ENCODE peak calls at places on chromosomes 3 and 15, in six cellular contexts. One of them, this sample, is unnamed.

GRCh38 chr3:126401611-126402160 is 7.0 kb downstream of the CFAP100 start:
- DNase-seq in neural progenitor cell: no peak
- DNase-seq in GM23248: no peak
- DNase-seq in IMR-90: no peak
- DNase-seq in OCI-LY7: no peak
- DNase-seq in A549: no peak
- DNase-seq in this sample: no peak

GRCh38 chr15:65286069-65286703 is 497 bp downstream of the PARP16 start:
- DNase-seq in IMR-90: no peak
- DNase-seq in OCI-LY7: peak
- DNase-seq in GM23248: peak
- DNase-seq in A549: peak
- DNase-seq in neural progenitor cell: peak
- DNase-seq in this sample: peak

GRCh38 chr15:73225358-73226015 is 143.3 kb downstream of the HCN4 start:
- DNase-seq in A549: peak
- DNase-seq in GM23248: no peak
- DNase-seq in IMR-90: no peak
- DNase-seq in OCI-LY7: no peak
- DNase-seq in neural progenitor cell: peak
- DNase-seq in this sample: no peak

GRCh38 chr3:185701891-185702563 is 115.9 kb downstream of the SENP2 start:
- DNase-seq in IMR-90: no peak
- DNase-seq in OCI-LY7: no peak
- DNase-seq in A549: no peak
- DNase-seq in GM23248: no peak
- DNase-seq in neural progenitor cell: peak
- DNase-seq in this sample: no peak

GRCh38 chr3:49454457-49454856 is 15.6 kb upstream of the DAG1 start:
- DNase-seq in IMR-90: no peak
- DNase-seq in GM23248: no peak
- DNase-seq in A549: peak
- DNase-seq in OCI-LY7: peak
- DNase-seq in neural progenitor cell: peak
- DNase-seq in this sample: no peak

GRCh38 chr3:43584043-43584826 is 37.6 kb downstream of the ANO10 start:
- DNase-seq in OCI-LY7: no peak
- DNase-seq in IMR-90: peak
- DNase-seq in A549: no peak
- DNase-seq in neural progenitor cell: no peak
- DNase-seq in GM23248: peak
- DNase-seq in this sample: peak

GRCh38 chr3:122100591-122101491 is 45.7 kb downstream of the CD86 start:
- DNase-seq in GM23248: peak
- DNase-seq in A549: peak
- DNase-seq in OCI-LY7: peak
- DNase-seq in neural progenitor cell: no peak
- DNase-seq in IMR-90: no peak
- DNase-seq in this sample: no peak

GRCh38 chr3:134333522-134334181 is 40.6 kb downstream of the AMOTL2 start:
- DNase-seq in OCI-LY7: no peak
- DNase-seq in IMR-90: peak
- DNase-seq in A549: peak
- DNase-seq in GM23248: peak
- DNase-seq in neural progenitor cell: peak
- DNase-seq in this sample: no peak

GRCh38 chr15:83304861-83305661 is 20.6 kb upstream of the BNC1 start:
- DNase-seq in IMR-90: peak
- DNase-seq in A549: no peak
- DNase-seq in GM23248: no peak
- DNase-seq in OCI-LY7: no peak
- DNase-seq in neural progenitor cell: no peak
- DNase-seq in this sample: no peak

GRCh38 chr3:40532252-40532651 is 7.5 kb downstream of the ZNF621 start:
- DNase-seq in A549: no peak
- DNase-seq in IMR-90: no peak
- DNase-seq in neural progenitor cell: no peak
- DNase-seq in OCI-LY7: no peak
- DNase-seq in GM23248: peak
- DNase-seq in this sample: no peak

GRCh38 chr3:185744997-185745843 is 79.6 kb downstream of the IGF2BP2 start:
- DNase-seq in A549: peak
- DNase-seq in OCI-LY7: peak
- DNase-seq in IMR-90: peak
- DNase-seq in neural progenitor cell: no peak
- DNase-seq in GM23248: peak
- DNase-seq in this sample: peak

GRCh38 chr15:98241032-98241554 is 280.6 kb downstream of the ARRDC4 start:
- DNase-seq in GM23248: no peak
- DNase-seq in OCI-LY7: no peak
- DNase-seq in IMR-90: no peak
- DNase-seq in A549: no peak
- DNase-seq in neural progenitor cell: no peak
- DNase-seq in this sample: no peak

GRCh38 chr3:51968175-51968681 is 974 bp upstream of the PCBP4 start:
- DNase-seq in GM23248: peak
- DNase-seq in A549: no peak
- DNase-seq in IMR-90: peak
- DNase-seq in OCI-LY7: no peak
- DNase-seq in neural progenitor cell: peak
- DNase-seq in this sample: no peak

GRCh38 chr3:134753999-134754742 is 40.9 kb upstream of the EPHB1 start:
- DNase-seq in GM23248: peak
- DNase-seq in A549: no peak
- DNase-seq in neural progenitor cell: no peak
- DNase-seq in OCI-LY7: no peak
- DNase-seq in IMR-90: no peak
- DNase-seq in this sample: no peak

GRCh38 chr3:132657869-132658747 is 1.5 kb downstream of the ACAD11 start:
- DNase-seq in OCI-LY7: no peak
- DNase-seq in GM23248: no peak
- DNase-seq in neural progenitor cell: no peak
- DNase-seq in A549: no peak
- DNase-seq in IMR-90: no peak
- DNase-seq in this sample: no peak

GRCh38 chr3:187974857-187975257 is 179.1 kb upstream of the LPP start:
- DNase-seq in IMR-90: no peak
- DNase-seq in OCI-LY7: peak
- DNase-seq in A549: no peak
- DNase-seq in neural progenitor cell: no peak
- DNase-seq in GM23248: no peak
- DNase-seq in this sample: no peak

GRCh38 chr3:72338942-72339749 is 509.1 kb downstream of the SHQ1 start:
- DNase-seq in IMR-90: peak
- DNase-seq in neural progenitor cell: no peak
- DNase-seq in A549: peak
- DNase-seq in GM23248: peak
- DNase-seq in OCI-LY7: no peak
- DNase-seq in this sample: peak
- H3K4me2 ChIP-seq in IMR-90: no peak
- H3K4me2 ChIP-seq in neural progenitor cell: no peak
- H3K4me2 ChIP-seq in A549: peak
- H3K4me2 ChIP-seq in GM23248: no peak
- H3K4me2 ChIP-seq in OCI-LY7: no peak
- H3K4me2 ChIP-seq in this sample: no peak

GRCh38 chr15:49843725-49844124 is 222.9 kb downstream of the DTWD1 start:
- DNase-seq in neural progenitor cell: no peak
- DNase-seq in IMR-90: no peak
- DNase-seq in GM23248: peak
- DNase-seq in A549: peak
- DNase-seq in OCI-LY7: no peak
- DNase-seq in this sample: no peak
- H3K4me2 ChIP-seq in neural progenitor cell: no peak
- H3K4me2 ChIP-seq in IMR-90: no peak
- H3K4me2 ChIP-seq in GM23248: no peak
- H3K4me2 ChIP-seq in A549: no peak
- H3K4me2 ChIP-seq in OCI-LY7: no peak
- H3K4me2 ChIP-seq in this sample: no peak

GRCh38 chr3:19432679-19433078 is 284.4 kb downstream of the KCNH8 start:
- DNase-seq in IMR-90: no peak
- DNase-seq in OCI-LY7: no peak
- DNase-seq in GM23248: no peak
- DNase-seq in neural progenitor cell: no peak
- DNase-seq in A549: no peak
- DNase-seq in this sample: no peak

GRCh38 chr3:19428729-19429128 is 280.4 kb downstream of the KCNH8 start:
- DNase-seq in GM23248: no peak
- DNase-seq in OCI-LY7: no peak
- DNase-seq in neural progenitor cell: no peak
- DNase-seq in IMR-90: no peak
- DNase-seq in A549: no peak
- DNase-seq in this sample: no peak

GRCh38 chr3:19425825-19426224 is 277.5 kb downstream of the KCNH8 start:
- DNase-seq in GM23248: no peak
- DNase-seq in IMR-90: no peak
- DNase-seq in OCI-LY7: no peak
- DNase-seq in neural progenitor cell: no peak
- DNase-seq in A549: no peak
- DNase-seq in this sample: no peak

DNA sequence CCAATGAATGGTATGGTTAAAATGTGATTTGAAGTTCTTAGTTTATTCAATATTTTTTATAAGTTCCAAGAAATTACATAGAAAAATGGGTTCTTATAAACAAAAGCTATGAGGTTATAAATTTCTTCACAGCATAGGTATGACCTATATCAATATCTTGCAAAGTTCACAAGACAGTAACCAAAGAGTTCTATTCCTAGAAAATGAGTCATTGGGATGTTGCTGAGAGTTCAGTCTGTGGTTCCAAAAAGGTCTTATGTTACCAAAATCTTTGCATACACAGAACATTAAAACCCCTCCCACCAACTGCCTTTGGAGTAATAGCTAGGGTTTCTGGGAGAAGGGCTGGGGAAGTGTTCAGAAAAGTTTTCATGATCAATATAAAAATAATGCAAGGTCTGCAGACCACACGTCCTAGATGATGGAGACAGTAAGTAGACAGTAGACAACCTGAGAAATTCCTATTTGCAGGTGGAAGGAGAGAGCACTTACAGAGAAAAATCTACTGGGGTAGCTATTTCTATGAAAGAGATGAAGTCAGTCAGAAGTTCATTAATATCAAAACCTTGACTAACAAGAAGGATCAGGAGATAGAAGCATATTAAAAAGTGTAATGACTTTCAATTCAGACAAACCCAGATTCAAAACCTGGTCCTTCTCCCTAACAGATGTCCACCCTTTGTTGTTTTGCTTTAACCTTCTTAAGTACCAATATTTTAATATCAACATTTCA is 279.3 kb downstream of the KCNH8 start:
- DNase-seq in A549: no peak
- DNase-seq in GM23248: no peak
- DNase-seq in OCI-LY7: no peak
- DNase-seq in IMR-90: no peak
- DNase-seq in neural progenitor cell: no peak
- DNase-seq in this sample: no peak
- H3K4me2 ChIP-seq in A549: no peak
- H3K4me2 ChIP-seq in GM23248: no peak
- H3K4me2 ChIP-seq in OCI-LY7: no peak
- H3K4me2 ChIP-seq in IMR-90: no peak
- H3K4me2 ChIP-seq in neural progenitor cell: no peak
- H3K4me2 ChIP-seq in this sample: no peak

DNA sequence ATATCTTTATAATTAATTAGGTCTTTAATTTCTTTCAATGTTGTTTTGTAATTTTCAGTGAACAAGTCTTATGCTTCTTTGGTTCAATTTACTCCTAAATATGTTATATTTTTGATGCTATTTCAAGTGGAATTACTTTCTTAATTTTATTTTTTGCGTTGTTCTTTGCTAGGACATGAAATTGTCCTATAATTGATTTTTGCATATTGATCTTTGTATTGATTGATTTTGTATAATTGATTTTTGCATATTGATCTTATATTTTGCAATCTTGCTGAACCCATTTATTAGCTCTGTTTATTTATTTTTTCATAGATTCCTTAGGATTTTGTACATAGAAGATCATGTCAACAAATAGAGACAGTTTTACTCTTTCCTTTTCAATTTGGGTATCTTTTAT is 37.0 kb upstream of the CCDC50 start:
- DNase-seq in OCI-LY7: no peak
- DNase-seq in IMR-90: no peak
- DNase-seq in neural progenitor cell: no peak
- DNase-seq in A549: no peak
- DNase-seq in GM23248: no peak
- DNase-seq in this sample: no peak
- H3K4me2 ChIP-seq in OCI-LY7: peak
- H3K4me2 ChIP-seq in IMR-90: no peak
- H3K4me2 ChIP-seq in neural progenitor cell: no peak
- H3K4me2 ChIP-seq in A549: no peak
- H3K4me2 ChIP-seq in GM23248: no peak
- H3K4me2 ChIP-seq in this sample: no peak

GRCh38 chr3:173396191-173397041 is 1.1 kb upstream of the NLGN1 start:
- DNase-seq in neural progenitor cell: peak
- DNase-seq in A549: no peak
- DNase-seq in OCI-LY7: no peak
- DNase-seq in GM23248: peak
- DNase-seq in IMR-90: no peak
- DNase-seq in this sample: peak
- H3K4me2 ChIP-seq in neural progenitor cell: peak
- H3K4me2 ChIP-seq in A549: peak
- H3K4me2 ChIP-seq in OCI-LY7: no peak
- H3K4me2 ChIP-seq in GM23248: peak
- H3K4me2 ChIP-seq in IMR-90: peak
- H3K4me2 ChIP-seq in this sample: peak